ENCODE peak calls at places on chromosomes 7 and 10, in four cellular contexts. One of them, this sample, is unnamed.
A peak's percentile ranks its signal among the peaks of the same experiment; 100 is the strongest.

GRCh38 chr7:149284343-149284742 is 22.3 kb downstream of the ZNF783 start:
- DNase-seq in hepatocyte: no peak
- DNase-seq in stimulated activated CD8-positive, alpha-beta memory T cell treated with anti-CD3 and anti-CD28 coated beads, Interleukin-7, amount 100 ng/mL, for 24 hours: no peak
- DNase-seq in natural killer cell: no peak
- DNase-seq in this sample: no peak

GRCh38 chr10:28302668-28303488 is at the start of gene MPP7:
- DNase-seq in hepatocyte: peak; percentile 97
- DNase-seq in stimulated activated CD8-positive, alpha-beta memory T cell treated with anti-CD3 and anti-CD28 coated beads, Interleukin-7, amount 100 ng/mL, for 24 hours: peak; percentile 86
- DNase-seq in natural killer cell: peak; percentile 99
- DNase-seq in this sample: peak; percentile 89

GRCh38 chr7:132757778-132758177 is 181.5 kb upstream of the PLXNA4 start:
- DNase-seq in stimulated activated CD8-positive, alpha-beta memory T cell treated with anti-CD3 and anti-CD28 coated beads, Interleukin-7, amount 100 ng/mL, for 24 hours: no peak
- DNase-seq in natural killer cell: no peak
- DNase-seq in hepatocyte: no peak
- DNase-seq in this sample: no peak

GRCh38 chr7:54180796-54181195 is 361.4 kb upstream of the VSTM2A start:
- DNase-seq in hepatocyte: no peak
- DNase-seq in stimulated activated CD8-positive, alpha-beta memory T cell treated with anti-CD3 and anti-CD28 coated beads, Interleukin-7, amount 100 ng/mL, for 24 hours: no peak
- DNase-seq in natural killer cell: no peak
- DNase-seq in this sample: no peak

GRCh38 chr10:81928119-81928518 is 53.1 kb downstream of the NRG3 start:
- DNase-seq in natural killer cell: no peak
- DNase-seq in hepatocyte: no peak
- DNase-seq in stimulated activated CD8-positive, alpha-beta memory T cell treated with anti-CD3 and anti-CD28 coated beads, Interleukin-7, amount 100 ng/mL, for 24 hours: no peak
- DNase-seq in this sample: no peak

GRCh38 chr10:3094565-3095168 is 27.3 kb downstream of the PFKP start:
- DNase-seq in natural killer cell: no peak
- DNase-seq in hepatocyte: no peak
- DNase-seq in stimulated activated CD8-positive, alpha-beta memory T cell treated with anti-CD3 and anti-CD28 coated beads, Interleukin-7, amount 100 ng/mL, for 24 hours: no peak
- DNase-seq in this sample: no peak

GRCh38 chr7:94654764-94655561 is 970 bp downstream of the SGCE start:
- DNase-seq in hepatocyte: peak; percentile 38
- DNase-seq in stimulated activated CD8-positive, alpha-beta memory T cell treated with anti-CD3 and anti-CD28 coated beads, Interleukin-7, amount 100 ng/mL, for 24 hours: no peak
- DNase-seq in natural killer cell: no peak
- DNase-seq in this sample: no peak

GRCh38 chr10:21125471-21126228 is 228.5 kb upstream of the NEBL start:
- DNase-seq in hepatocyte: no peak
- DNase-seq in stimulated activated CD8-positive, alpha-beta memory T cell treated with anti-CD3 and anti-CD28 coated beads, Interleukin-7, amount 100 ng/mL, for 24 hours: no peak
- DNase-seq in natural killer cell: no peak
- DNase-seq in this sample: no peak

GRCh38 chr10:61465216-61465496 is 12.0 kb upstream of the TMEM26 start:
- DNase-seq in stimulated activated CD8-positive, alpha-beta memory T cell treated with anti-CD3 and anti-CD28 coated beads, Interleukin-7, amount 100 ng/mL, for 24 hours: no peak
- DNase-seq in natural killer cell: no peak
- DNase-seq in hepatocyte: no peak
- DNase-seq in this sample: no peak

GRCh38 chr7:102992509-102992819 is 79.7 kb downstream of the LRRC17 start:
- DNase-seq in hepatocyte: no peak
- DNase-seq in stimulated activated CD8-positive, alpha-beta memory T cell treated with anti-CD3 and anti-CD28 coated beads, Interleukin-7, amount 100 ng/mL, for 24 hours: no peak
- DNase-seq in natural killer cell: no peak
- DNase-seq in this sample: no peak

GRCh38 chr10:71835671-71836593 is 15.1 kb downstream of the PSAP start:
- DNase-seq in hepatocyte: peak; percentile 46
- DNase-seq in natural killer cell: no peak
- DNase-seq in stimulated activated CD8-positive, alpha-beta memory T cell treated with anti-CD3 and anti-CD28 coated beads, Interleukin-7, amount 100 ng/mL, for 24 hours: no peak
- DNase-seq in this sample: peak; percentile 49

GRCh38 chr7:97116308-97116707 is 1.2 kb upstream of the SDHAF3 start:
- DNase-seq in stimulated activated CD8-positive, alpha-beta memory T cell treated with anti-CD3 and anti-CD28 coated beads, Interleukin-7, amount 100 ng/mL, for 24 hours: no peak
- DNase-seq in natural killer cell: no peak
- DNase-seq in hepatocyte: peak; percentile 29
- DNase-seq in this sample: no peak

GRCh38 chr10:57593983-57594573 is 673.6 kb downstream of the IPMK start:
- DNase-seq in hepatocyte: no peak
- DNase-seq in natural killer cell: no peak
- DNase-seq in stimulated activated CD8-positive, alpha-beta memory T cell treated with anti-CD3 and anti-CD28 coated beads, Interleukin-7, amount 100 ng/mL, for 24 hours: no peak
- DNase-seq in this sample: no peak

GRCh38 chr10:91357497-91357896 is 52.6 kb upstream of the HECTD2 start:
- DNase-seq in hepatocyte: no peak
- DNase-seq in natural killer cell: no peak
- DNase-seq in stimulated activated CD8-positive, alpha-beta memory T cell treated with anti-CD3 and anti-CD28 coated beads, Interleukin-7, amount 100 ng/mL, for 24 hours: no peak
- DNase-seq in this sample: no peak

GRCh38 chr7:47211467-47212121 is 370.3 kb downstream of the TNS3 start:
- DNase-seq in hepatocyte: peak; percentile 30
- DNase-seq in stimulated activated CD8-positive, alpha-beta memory T cell treated with anti-CD3 and anti-CD28 coated beads, Interleukin-7, amount 100 ng/mL, for 24 hours: no peak
- DNase-seq in natural killer cell: no peak
- DNase-seq in this sample: no peak

GRCh38 chr7:141027043-141027442 is 12.3 kb upstream of the MRPS33 start:
- DNase-seq in stimulated activated CD8-positive, alpha-beta memory T cell treated with anti-CD3 and anti-CD28 coated beads, Interleukin-7, amount 100 ng/mL, for 24 hours: no peak
- DNase-seq in natural killer cell: no peak
- DNase-seq in hepatocyte: no peak
- DNase-seq in this sample: no peak

GRCh38 chr7:140685407-140686087 is 11.0 kb upstream of the NDUFB2 start:
- DNase-seq in natural killer cell: no peak
- DNase-seq in stimulated activated CD8-positive, alpha-beta memory T cell treated with anti-CD3 and anti-CD28 coated beads, Interleukin-7, amount 100 ng/mL, for 24 hours: no peak
- DNase-seq in hepatocyte: no peak
- DNase-seq in this sample: no peak

GRCh38 chr10:49115015-49115795 is at the start of gene VSTM4:
- DNase-seq in stimulated activated CD8-positive, alpha-beta memory T cell treated with anti-CD3 and anti-CD28 coated beads, Interleukin-7, amount 100 ng/mL, for 24 hours: no peak
- DNase-seq in natural killer cell: no peak
- DNase-seq in hepatocyte: peak; percentile 70
- DNase-seq in this sample: peak; percentile 9

GRCh38 chr10:43048301-43049051 is 28.4 kb upstream of the RET start:
- DNase-seq in natural killer cell: peak; percentile 10
- DNase-seq in stimulated activated CD8-positive, alpha-beta memory T cell treated with anti-CD3 and anti-CD28 coated beads, Interleukin-7, amount 100 ng/mL, for 24 hours: no peak
- DNase-seq in hepatocyte: no peak
- DNase-seq in this sample: no peak

GRCh38 chr10:64363687-64364086 is 842.5 kb downstream of the REEP3 start:
- DNase-seq in hepatocyte: no peak
- DNase-seq in natural killer cell: no peak
- DNase-seq in stimulated activated CD8-positive, alpha-beta memory T cell treated with anti-CD3 and anti-CD28 coated beads, Interleukin-7, amount 100 ng/mL, for 24 hours: no peak
- DNase-seq in this sample: no peak

GRCh38 chr7:52163311-52163710 is 846.7 kb upstream of the COBL start:
- DNase-seq in natural killer cell: no peak
- DNase-seq in hepatocyte: no peak
- DNase-seq in stimulated activated CD8-positive, alpha-beta memory T cell treated with anti-CD3 and anti-CD28 coated beads, Interleukin-7, amount 100 ng/mL, for 24 hours: no peak
- DNase-seq in this sample: no peak

GRCh38 chr7:133053321-133053891 is 28.5 kb downstream of the CHCHD3 start:
- DNase-seq in stimulated activated CD8-positive, alpha-beta memory T cell treated with anti-CD3 and anti-CD28 coated beads, Interleukin-7, amount 100 ng/mL, for 24 hours: no peak
- DNase-seq in hepatocyte: no peak
- DNase-seq in natural killer cell: no peak
- DNase-seq in this sample: no peak

GRCh38 chr10:97596101-97597055 is 6.9 kb downstream of the C10orf62 start:
- DNase-seq in stimulated activated CD8-positive, alpha-beta memory T cell treated with anti-CD3 and anti-CD28 coated beads, Interleukin-7, amount 100 ng/mL, for 24 hours: no peak
- DNase-seq in hepatocyte: peak; percentile 61
- DNase-seq in natural killer cell: no peak
- DNase-seq in this sample: peak; percentile 8

GRCh38 chr7:106421181-106421762 is 136.5 kb upstream of the NAMPT start:
- DNase-seq in natural killer cell: no peak
- DNase-seq in hepatocyte: peak; percentile 72
- DNase-seq in stimulated activated CD8-positive, alpha-beta memory T cell treated with anti-CD3 and anti-CD28 coated beads, Interleukin-7, amount 100 ng/mL, for 24 hours: no peak
- DNase-seq in this sample: peak; percentile 38

This sample was measured in GOT3.